ENCODE peak calls at places on chromosomes 6 and 20, in five cellular contexts. F, R, P, S and Y are unnamed samples.

GRCh38 chr6:41080623-41081022 is 7.8 kb downstream of the NFYA start:
- DNase-seq in F (no peak), R (no peak), P (no peak), S (no peak), Y (no peak)

GRCh38 chr6:145036848-145037567 is 698.3 kb downstream of the EPM2A start:
- DNase-seq in F (no peak), R (peak), P (peak), S (no peak), Y (no peak)

GRCh38 chr20:58852559-58853271 is at the start of gene GNAS:
- DNase-seq in F (no peak), R (peak), P (peak), S (peak), Y (no peak)

GRCh38 chr6:32954983-32955802 is 2.3 kb upstream of the HLA-DMA start:
- DNase-seq in F (no peak), R (peak), P (no peak), S (no peak), Y (peak)

GRCh38 chr6:169851641-169852503 is 100.5 kb downstream of the ERMARD start:
- DNase-seq in F (no peak), R (peak), P (no peak), S (peak), Y (no peak)

GRCh38 chr6:35063701-35064507 is 77.2 kb downstream of the TCP11 start:
- DNase-seq in F (no peak), R (no peak), P (no peak), S (no peak), Y (no peak)

GRCh38 chr6:29524982-29525639 is 34.4 kb downstream of the UBD start:
- DNase-seq in F (no peak), R (no peak), P (no peak), S (no peak), Y (no peak)

GRCh38 chr20:20664795-20665194 is 47.6 kb downstream of the RALGAPA2 start:
- DNase-seq in F (peak), R (peak), P (peak), S (no peak), Y (peak)

GRCh38 chr6:84777888-84778287 is 13.5 kb upstream of the TBX18 start:
- DNase-seq in F (no peak), R (no peak), P (no peak), S (no peak), Y (no peak)

GRCh38 chr6:169000022-169000421 is 253.6 kb downstream of the THBS2 start:
- DNase-seq in F (no peak), R (no peak), P (no peak), S (no peak), Y (no peak)

GRCh38 chr6:28218312-28219248 is 6.5 kb upstream of the ZSCAN9 start:
- DNase-seq in F (no peak), R (peak), P (peak), S (peak), Y (no peak)

GRCh38 chr6:130559166-130559565 is 193.3 kb downstream of the TMEM200A start:
- DNase-seq in F (no peak), R (peak), P (no peak), S (no peak), Y (no peak)

GRCh38 chr6:170438402-170438753 is 114.7 kb downstream of the PSMB1 start:
- DNase-seq in F (peak), R (peak), P (peak), S (peak), Y (no peak)

GRCh38 chr6:168032383-168032760 is 34.9 kb downstream of the KIF25 start:
- DNase-seq in F (no peak), R (peak), P (no peak), S (no peak), Y (no peak)

GRCh38 chr20:8227293-8227692 is 95.2 kb downstream of the PLCB1 start:
- DNase-seq in F (no peak), R (no peak), P (no peak), S (no peak), Y (no peak)

GRCh38 chr6:24659547-24659946 is 7.2 kb downstream of the TDP2 start:
- DNase-seq in F (no peak), R (peak), P (no peak), S (no peak), Y (no peak)

GRCh38 chr6:44702292-44702691 is 314.8 kb downstream of the CDC5L start:
- DNase-seq in F (no peak), R (no peak), P (no peak), S (no peak), Y (no peak)

GRCh38 chr20:61500791-61501321 is 248.8 kb downstream of the CDH4 start:
- DNase-seq in F (no peak), R (peak), P (peak), S (no peak), Y (peak)

GRCh38 chr20:25504366-25505135 is 80.8 kb downstream of the NINL start:
- DNase-seq in F (no peak), R (no peak), P (no peak), S (no peak), Y (no peak)

GRCh38 chr6:14283600-14284235 is 166.1 kb downstream of the CD83 start:
- DNase-seq in F (no peak), R (no peak), P (no peak), S (no peak), Y (no peak)

GRCh38 chr20:46715292-46715756 is 5.9 kb downstream of the SLC2A10 start:
- DNase-seq in F (peak), R (peak), P (no peak), S (no peak), Y (no peak)

GRCh38 chr20:47588158-47588557 is 86.5 kb downstream of the NCOA3 start:
- DNase-seq in F (no peak), R (no peak), P (no peak), S (peak), Y (no peak)

GRCh38 chr6:81939774-81940165 is 187.3 kb upstream of the TENT5A start:
- DNase-seq in F (no peak), R (peak), P (no peak), S (no peak), Y (no peak)
- H3K4me3 ChIP-seq in F (no peak), R (no peak), P (no peak), S (no peak), Y (no peak)

GRCh38 chr6:26029857-26030653 is 57.2 kb upstream of the HFE start:
- DNase-seq in F (no peak), R (no peak), P (no peak), S (no peak), Y (no peak)
- H3K4me3 ChIP-seq in F (no peak), R (no peak), P (no peak), S (no peak), Y (no peak)

GRCh38 chr20:54131675-54132611 is 41.8 kb downstream of the CYP24A1 start:
- DNase-seq in F (no peak), R (no peak), P (no peak), S (no peak), Y (no peak)
- H3K4me3 ChIP-seq in F (no peak), R (no peak), P (peak), S (no peak), Y (no peak)

DNA sequence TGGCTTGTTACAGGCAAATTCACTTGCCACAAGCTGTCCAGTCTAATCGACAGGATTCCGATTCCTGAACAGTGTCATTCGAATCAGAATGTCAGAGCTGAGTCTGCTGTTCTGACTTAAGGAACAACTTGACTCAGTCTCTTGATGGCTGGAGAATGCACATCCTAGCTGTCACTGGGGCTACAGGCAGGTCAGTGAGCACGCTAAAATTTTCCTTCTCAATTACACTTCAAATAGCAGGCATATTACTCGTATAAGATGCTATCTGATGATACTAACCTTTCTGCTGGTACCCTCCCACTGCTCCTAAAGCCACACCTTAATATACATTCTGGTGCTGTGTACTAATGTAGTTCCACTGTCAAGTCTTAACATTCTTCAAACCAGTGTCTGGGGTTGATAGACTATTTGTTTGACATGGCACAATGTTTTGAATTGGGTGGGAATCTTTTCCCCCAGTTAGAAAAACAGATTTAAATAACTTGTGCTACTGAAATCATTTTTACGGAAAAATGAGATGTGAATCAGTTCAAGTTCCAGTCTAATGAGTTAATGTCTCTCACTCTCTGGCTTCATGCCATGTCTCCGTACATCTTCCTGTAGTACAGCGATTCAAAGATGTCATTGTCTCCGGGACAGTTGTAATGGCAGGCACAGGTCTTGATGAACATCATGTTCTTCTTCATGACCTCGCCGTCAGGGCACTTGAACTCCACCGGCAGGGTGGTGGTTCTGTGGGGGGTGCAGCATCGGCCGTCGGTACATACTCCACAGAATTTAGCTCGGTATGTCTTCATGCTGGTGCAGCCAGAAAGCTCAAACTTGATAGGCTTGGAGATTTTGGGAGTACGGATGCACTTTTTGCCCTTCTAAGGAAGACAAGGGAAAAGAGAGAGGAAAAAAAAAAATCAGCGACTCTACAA is 2.2 kb downstream of the CCN2 start:
- DNase-seq in F (no peak), R (peak), P (no peak), S (no peak), Y (no peak)
- H3K4me3 ChIP-seq in F (peak), R (peak), P (peak), S (no peak), Y (no peak)

GRCh38 chr6:36563237-36563927 is 16.1 kb upstream of the STK38 start:
- DNase-seq in F (no peak), R (peak), P (no peak), S (no peak), Y (no peak)
- H3K4me3 ChIP-seq in F (no peak), R (no peak), P (no peak), S (no peak), Y (no peak)